ENCODE peak calls at places on chromosome 9, in ten cellular contexts. U, L, Z, B, P, K, M, D, A and C are unnamed samples.
A peak's percentile ranks its signal among the peaks of the same experiment; 100 is the strongest.

GRCh38 chr9:115759411-115759810 is 394.2 kb upstream of the PAPPA start:
- DNase-seq in U (no peak), L (no peak), Z (no peak), B (no peak), P (no peak), K (no peak), M (no peak), D (no peak), A (no peak), C (no peak)

GRCh38 chr9:13485068-13485596 is 205.6 kb upstream of the MPDZ start:
- DNase-seq in U (no peak), L (no peak), Z (no peak), B (peak; percentile 30), P (no peak), K (no peak), M (no peak), D (peak; percentile 83), A (no peak), C (no peak)

GRCh38 chr9:111944467-111944866 is 47.9 kb downstream of the UGCG start:
- DNase-seq in U (no peak), L (no peak), Z (no peak), B (no peak), P (no peak), K (no peak), M (no peak), D (no peak), A (no peak), C (no peak)

GRCh38 chr9:108609227-108609894 is 246.4 kb downstream of the ACTL7B start:
- DNase-seq in U (no peak), L (no peak), Z (no peak), B (no peak), P (no peak), K (no peak), M (no peak), D (no peak), A (no peak), C (no peak)

GRCh38 chr9:134575103-134575816 is 66.3 kb upstream of the COL5A1 start:
- DNase-seq in U (no peak), L (no peak), Z (peak; percentile 7), B (peak; percentile 7), P (no peak), K (no peak), M (no peak), D (no peak), A (peak; percentile 27), C (peak; percentile 6)

GRCh38 chr9:138098116-138098907 is 220.7 kb downstream of the CACNA1B start:
- DNase-seq in U (no peak), L (no peak), Z (no peak), B (no peak), P (no peak), K (no peak), M (no peak), D (peak; percentile 2), A (peak; percentile 45), C (peak; percentile 6)

GRCh38 chr9:87592554-87593394 is 95.1 kb downstream of the DAPK1 start:
- DNase-seq in U (peak; percentile 26), L (peak; percentile 74), Z (no peak), B (peak; percentile 69), P (no peak), K (no peak), M (no peak), D (peak; percentile 45), A (no peak), C (no peak)

GRCh38 chr9:34956648-34957047 is 1.4 kb upstream of the PHF24 start:
- DNase-seq in U (no peak), L (no peak), Z (no peak), B (no peak), P (no peak), K (no peak), M (no peak), D (no peak), A (no peak), C (no peak)

GRCh38 chr9:31730398-31730797 is 654.0 kb upstream of the ACO1 start:
- DNase-seq in U (no peak), L (no peak), Z (no peak), B (no peak), P (no peak), K (no peak), M (peak; percentile 50), D (no peak), A (no peak), C (no peak)

GRCh38 chr9:6055213-6055612 is 39.8 kb upstream of the RANBP6 start:
- DNase-seq in U (peak; percentile 66), L (peak; percentile 82), Z (no peak), B (peak; percentile 71), P (peak; percentile 80), K (no peak), M (no peak), D (no peak), A (no peak), C (no peak)

DNA sequence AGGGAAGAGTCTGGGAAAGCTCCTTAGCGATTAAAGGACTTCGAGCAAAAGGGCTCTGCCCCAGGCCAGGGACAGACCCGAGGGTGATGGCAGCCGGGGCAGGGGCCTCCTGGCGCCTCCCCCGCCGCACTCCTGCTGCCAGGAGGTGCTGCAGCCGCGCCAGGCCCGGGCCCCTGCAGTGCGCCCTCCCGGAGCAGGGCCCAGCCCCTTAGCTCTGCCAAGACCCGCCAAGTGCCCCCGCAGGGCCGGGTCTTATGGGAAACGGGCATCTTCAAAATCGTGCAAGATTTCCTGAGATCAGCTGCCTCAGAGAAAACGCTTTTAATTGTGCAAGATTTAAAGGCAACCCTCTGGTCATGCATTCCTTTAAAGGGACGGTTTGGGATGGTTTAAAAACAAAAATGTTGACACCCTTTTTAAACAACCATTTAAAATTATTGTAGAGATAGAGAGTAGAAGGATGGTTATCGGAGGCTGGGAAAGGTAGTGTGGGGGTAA is 52.4 kb downstream of the CDC14B start:
- DNase-seq in U (no peak), L (no peak), Z (no peak), B (no peak), P (no peak), K (no peak), M (no peak), D (no peak), A (no peak), C (no peak)
- TF ChIP-seq CTCF in U (no peak), L (no peak), Z (no peak), B (no peak), P (no peak), K (no peak), M (no peak), D (no peak), A (no peak), C (no peak)

DNA sequence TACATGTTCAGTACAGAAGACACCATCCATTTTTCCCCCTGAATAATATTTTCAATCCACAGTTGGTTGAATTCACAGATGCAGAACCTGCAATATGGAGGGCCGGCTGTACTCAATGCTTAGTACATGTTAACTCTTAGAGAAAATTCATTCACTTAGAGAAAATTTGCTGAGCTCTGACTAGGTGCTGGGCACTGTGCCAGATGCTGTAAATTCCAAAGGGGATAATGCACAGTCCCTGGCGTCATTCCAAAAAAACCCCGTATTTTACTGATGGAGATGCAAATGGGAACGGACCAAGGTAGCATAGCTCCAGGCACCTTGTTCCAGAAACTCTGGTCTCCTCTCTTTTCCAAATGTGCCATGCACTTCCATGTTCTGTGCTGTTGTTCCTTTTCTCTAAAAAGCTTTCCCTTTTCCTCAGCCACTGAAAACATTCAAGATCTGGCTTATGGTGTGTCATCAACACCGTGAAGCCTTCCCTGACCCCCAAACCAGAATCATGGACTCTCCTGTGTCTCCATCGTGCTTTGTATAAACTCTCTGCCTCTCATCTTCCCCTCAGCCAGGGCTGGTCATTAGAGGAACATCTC is 55.7 kb upstream of the COL15A1 start:
- DNase-seq in U (no peak), L (peak; percentile 36), Z (no peak), B (no peak), P (no peak), K (peak; percentile 65), M (no peak), D (no peak), A (no peak), C (no peak)
- TF ChIP-seq CTCF in U (no peak), L (no peak), Z (no peak), B (no peak), P (no peak), K (no peak), M (no peak), D (no peak), A (no peak), C (no peak)

DNA sequence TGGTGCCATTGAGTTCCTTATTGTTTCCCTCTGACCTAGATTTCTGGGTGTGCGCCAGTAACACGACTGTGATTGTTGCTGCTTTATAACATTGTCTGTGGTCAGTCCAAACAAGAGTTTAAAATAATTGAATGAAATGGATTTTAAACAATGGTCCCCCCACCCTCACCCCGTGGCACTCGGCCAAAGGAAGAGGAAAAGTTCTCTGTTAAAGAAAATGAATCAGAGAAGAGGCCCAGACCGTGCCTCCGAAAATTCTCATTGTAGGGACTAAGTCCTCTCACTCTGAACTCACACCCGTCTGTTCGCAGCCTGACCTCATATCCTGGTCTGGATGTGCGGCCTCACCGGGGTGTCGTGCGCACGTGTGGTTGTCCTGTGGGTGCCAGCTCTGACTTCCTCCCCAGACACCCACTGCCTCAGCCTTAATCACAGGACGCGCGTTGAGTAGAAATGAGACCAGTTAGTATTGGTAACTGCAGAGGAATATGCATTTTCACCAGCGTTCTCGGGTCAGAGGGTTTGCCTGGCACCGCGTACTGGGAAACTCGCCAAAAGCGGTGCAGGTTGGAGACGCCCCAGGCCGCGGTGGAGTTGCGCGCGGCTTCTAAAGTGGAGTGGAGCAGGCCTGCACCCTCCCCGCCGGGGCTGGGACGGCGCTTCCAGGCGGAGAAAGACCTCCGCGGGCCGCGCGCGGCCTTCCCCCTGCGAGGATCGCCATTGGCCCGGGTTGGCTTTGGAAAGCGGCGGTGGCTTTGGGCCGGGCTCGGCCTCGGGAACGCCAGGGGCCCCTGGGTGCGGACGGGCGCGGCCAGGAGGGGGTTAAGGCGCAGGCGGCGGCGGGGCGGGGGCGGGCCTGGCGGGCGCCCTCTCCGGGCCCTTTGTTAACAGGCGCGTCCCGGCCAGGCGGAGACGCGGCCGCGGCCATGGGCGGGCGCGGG is at the start of gene ABL1:
- DNase-seq in U (peak; percentile 58), L (peak; percentile 82), Z (peak; percentile 52), B (peak; percentile 65), P (peak; percentile 82), K (peak; percentile 64), M (peak; percentile 70), D (peak; percentile 63), A (peak; percentile 83), C (peak; percentile 78)
- TF ChIP-seq CTCF in U (no peak), L (no peak), Z (no peak), B (no peak), P (peak; percentile 6), K (no peak), M (no peak), D (no peak), A (no peak), C (no peak)

GRCh38 chr9:72315089-72315509 is 49.9 kb downstream of the ZFAND5 start:
- DNase-seq in U (peak; percentile 59), L (peak; percentile 8), Z (no peak), B (peak; percentile 56), P (peak; percentile 9), K (no peak), M (no peak), D (peak; percentile 76), A (peak; percentile 57), C (no peak)
- TF ChIP-seq CTCF in U (no peak), L (no peak), Z (no peak), B (no peak), P (no peak), K (no peak), M (no peak), D (no peak), A (no peak), C (no peak)